ENCODE peak calls at places on chromosome 18, in six cellular contexts. O, Y, F, L, B and C are unnamed samples. For H3K27me3, the result is how much of the 10 kb centered on the place peaks cover.

GRCh38 chr18:45276878-45277277 is 338.4 kb upstream of the SLC14A2 start:
- DNase-seq in O (no peak), Y (no peak), F (no peak), L (no peak), B (no peak), C (no peak)

GRCh38 chr18:59885579-59886163 is 14.1 kb upstream of the PMAIP1 start:
- DNase-seq in O (no peak), Y (no peak), F (no peak), L (no peak), B (no peak), C (no peak)

GRCh38 chr18:73708596-73708995 is 439.0 kb downstream of the FBXO15 start:
- DNase-seq in O (no peak), Y (no peak), F (no peak), L (no peak), B (no peak), C (no peak)

GRCh38 chr18:25010623-25011374 is 341.2 kb downstream of the ZNF521 start:
- DNase-seq in O (no peak), Y (no peak), F (no peak), L (no peak), B (no peak), C (no peak)

GRCh38 chr18:8423051-8423558 is 186.1 kb upstream of the RAB12 start:
- DNase-seq in O (no peak), Y (peak), F (no peak), L (no peak), B (no peak), C (no peak)

GRCh38 chr18:41745166-41746049 is 209.6 kb upstream of the PIK3C3 start:
- DNase-seq in O (peak), Y (no peak), F (peak), L (peak), B (no peak), C (no peak)

GRCh38 chr18:58392336-58393000 is 236.4 kb downstream of the ALPK2 start:
- DNase-seq in O (no peak), Y (no peak), F (no peak), L (no peak), B (no peak), C (no peak)

GRCh38 chr18:62784966-62785413 is 69.6 kb downstream of the PHLPP1 start:
- DNase-seq in O (no peak), Y (no peak), F (no peak), L (no peak), B (no peak), C (peak)

GRCh38 chr18:22838639-22839487 is 94.3 kb upstream of the RBBP8 start:
- DNase-seq in O (no peak), Y (no peak), F (no peak), L (no peak), B (no peak), C (no peak)

GRCh38 chr18:8139127-8139591 is 470.1 kb upstream of the RAB12 start:
- DNase-seq in O (no peak), Y (no peak), F (no peak), L (no peak), B (no peak), C (no peak)

GRCh38 chr18:70499218-70499691 is 210.4 kb downstream of the SOCS6 start:
- DNase-seq in O (no peak), Y (no peak), F (no peak), L (no peak), B (peak), C (no peak)

GRCh38 chr18:26457611-26458350 is 90.6 kb downstream of the KCTD1 start:
- DNase-seq in O (no peak), Y (no peak), F (no peak), L (no peak), B (peak), C (no peak)

GRCh38 chr18:5895886-5896740 is 791 bp upstream of the TMEM200C start:
- DNase-seq in O (no peak), Y (no peak), F (no peak), L (no peak), B (no peak), C (peak)

GRCh38 chr18:11752116-11752911 is 63.2 kb downstream of the GNAL start:
- DNase-seq in O (no peak), Y (no peak), F (no peak), L (no peak), B (peak), C (no peak)
- H3K27me3 ChIP-seq in O (under half), Y (under half), F (under half), L (under half), B (under half), C (under half)

GRCh38 chr18:46571756-46572155 is 85.3 kb downstream of the LOXHD1 start:
- DNase-seq in O (no peak), Y (no peak), F (no peak), L (no peak), B (no peak), C (no peak)
- TF ChIP-seq POLR2AphosphoS5 in O (no peak), Y (no peak), F (no peak), L (no peak), B (no peak), C (no peak)

GRCh38 chr18:79385749-79386341 is 9.9 kb upstream of the NFATC1 start:
- DNase-seq in O (no peak), Y (no peak), F (no peak), L (no peak), B (no peak), C (peak)

GRCh38 chr18:79386547-79386946 is 9.2 kb upstream of the NFATC1 start:
- DNase-seq in O (no peak), Y (no peak), F (peak), L (no peak), B (no peak), C (peak)

GRCh38 chr18:79387214-79387613 is 8.5 kb upstream of the NFATC1 start:
- DNase-seq in O (no peak), Y (no peak), F (peak), L (no peak), B (no peak), C (no peak)

GRCh38 chr18:79388043-79388442 is 7.7 kb upstream of the NFATC1 start:
- DNase-seq in O (no peak), Y (no peak), F (no peak), L (no peak), B (no peak), C (peak)

DNA sequence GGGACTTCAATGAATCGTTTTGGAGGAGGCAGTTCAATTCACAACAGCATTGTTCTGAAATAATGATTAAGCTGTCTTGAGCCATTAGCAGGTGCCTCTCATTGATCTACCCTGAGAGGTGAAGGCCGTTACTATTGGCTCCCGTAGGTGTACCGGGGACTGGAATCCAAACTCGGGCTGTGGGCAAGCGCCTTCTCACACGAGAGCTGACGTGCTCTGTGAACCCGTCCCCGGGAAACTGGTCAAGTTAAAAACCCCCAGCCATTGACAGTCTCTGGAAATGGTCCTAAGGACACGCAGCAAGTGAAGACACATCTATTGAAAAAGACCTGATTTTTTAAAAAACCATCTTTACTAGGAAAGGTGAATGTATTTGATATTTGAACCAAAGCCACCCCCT is 8.1 kb upstream of the NFATC1 start:
- DNase-seq in O (no peak), Y (no peak), F (no peak), L (no peak), B (no peak), C (peak)
- H3K27me3 ChIP-seq in O (under half), Y (under half), F (under half), L (half or more), B (under half), C (under half)

GRCh38 chr18:48848641-48849143 is 102.1 kb downstream of the SMAD7 start:
- DNase-seq in O (peak), Y (no peak), F (no peak), L (no peak), B (no peak), C (no peak)
- TF ChIP-seq POLR2AphosphoS5 in O (peak), Y (no peak), F (no peak), L (no peak), B (no peak), C (no peak)

DNA sequence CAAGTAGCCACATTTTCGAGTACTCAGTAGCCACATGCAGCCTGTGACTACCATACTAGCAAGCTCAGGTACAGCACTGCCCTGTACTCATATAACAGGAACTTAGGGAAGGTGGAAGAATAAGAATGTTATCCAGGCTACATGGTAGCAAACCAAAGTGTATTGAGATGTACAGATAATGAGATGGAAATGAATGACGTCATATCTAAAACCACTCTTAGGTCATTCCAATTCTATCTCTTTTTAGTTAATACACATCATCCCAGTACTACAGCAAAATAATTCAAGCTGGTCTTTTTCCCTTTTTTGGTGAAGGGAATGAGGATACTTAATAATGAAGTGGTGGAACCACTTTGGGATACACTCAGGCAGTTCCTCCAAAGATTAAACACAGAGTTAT is 38.7 kb downstream of the COLEC12 start:
- DNase-seq in O (no peak), Y (no peak), F (no peak), L (no peak), B (no peak), C (no peak)
- H3K27me3 ChIP-seq in O (under half), Y (under half), F (under half), L (under half), B (under half), C (under half)

GRCh38 chr18:29737190-29737589 is 1305.4 kb downstream of the DSC3 start:
- DNase-seq in O (no peak), Y (no peak), F (no peak), L (no peak), B (no peak), C (no peak)
- TF ChIP-seq POLR2AphosphoS5 in O (no peak), Y (no peak), F (no peak), L (no peak), B (no peak), C (no peak)

DNA sequence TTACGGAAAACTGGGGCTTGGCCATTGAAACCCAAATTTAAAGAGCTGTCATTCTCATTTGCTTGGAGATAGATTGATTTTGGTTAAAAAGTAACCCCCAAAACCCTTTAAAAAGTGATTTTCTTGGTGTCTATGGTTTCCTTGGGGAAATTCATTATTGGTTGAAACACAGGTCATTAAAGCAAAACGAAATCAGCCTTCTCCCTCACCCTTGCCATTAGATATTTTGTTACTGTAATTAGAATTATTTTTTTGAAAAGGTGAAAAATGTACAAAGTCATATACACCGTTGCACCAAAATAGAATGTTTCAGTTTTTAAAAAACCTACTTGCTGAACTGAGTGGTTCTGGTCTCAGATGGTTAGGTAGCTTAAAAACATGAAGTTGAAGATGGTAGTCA is 1.9 kb downstream of the SKOR2 start:
- DNase-seq in O (no peak), Y (no peak), F (no peak), L (no peak), B (no peak), C (no peak)
- H3K27me3 ChIP-seq in O (half or more), Y (under half), F (under half), L (half or more), B (under half), C (half or more)